ENCODE peak calls at places on chromosome 20, in five cellular contexts. V is activated CD4-positive, CD25-positive, alpha-beta regulatory T cell; E is foreskin fibroblast; T is fibroblast of pulmonary artery; I is NCI-H1436 treated with DMSO at 0.1 percent for 48 hours. P is an unnamed sample.

GRCh38 chr20:37348643-37349516 is 2.9 kb downstream of the SRC start:
- DNase-seq in V (no peak), E (no peak), T (no peak), I (no peak), P (no peak)

GRCh38 chr20:33857722-33858563 is 46.8 kb downstream of the CHMP4B start:
- DNase-seq in V (no peak), E (no peak), T (no peak), I (no peak), P (no peak)

GRCh38 chr20:5848711-5849505 is 98.7 kb downstream of the SHLD1 start:
- DNase-seq in V (no peak), E (peak), T (peak), I (no peak), P (peak)

GRCh38 chr20:61640171-61640570 is 388.1 kb downstream of the CDH4 start:
- DNase-seq in V (no peak), E (peak), T (no peak), I (no peak), P (peak)

GRCh38 chr20:8132632-8133587 is 844 bp downstream of the PLCB1 start:
- DNase-seq in V (no peak), E (peak), T (peak), I (no peak), P (peak)

GRCh38 chr20:61529354-61529753 is 277.3 kb downstream of the CDH4 start:
- DNase-seq in V (no peak), E (no peak), T (no peak), I (no peak), P (no peak)

GRCh38 chr20:40948352-40949267 is 80.0 kb upstream of the TOP1 start:
- DNase-seq in V (no peak), E (peak), T (peak), I (no peak), P (peak)

GRCh38 chr20:34927736-34928135 is 27.9 kb downstream of the GSS start:
- DNase-seq in V (no peak), E (peak), T (no peak), I (no peak), P (no peak)

GRCh38 chr20:5918856-5919633 is 31.3 kb downstream of the TRMT6 start:
- DNase-seq in V (no peak), E (peak), T (peak), I (no peak), P (peak)

GRCh38 chr20:34621383-34622367 is 55.2 kb downstream of the PIGU start:
- DNase-seq in V (no peak), E (peak), T (peak), I (no peak), P (peak)

GRCh38 chr20:46985241-46985640 is 90.6 kb downstream of the EYA2 start:
- DNase-seq in V (no peak), E (no peak), T (no peak), I (no peak), P (no peak)

GRCh38 chr20:17568972-17569471 is 853 bp upstream of the DSTN start:
- DNase-seq in V (no peak), E (peak), T (peak), I (no peak), P (peak)

GRCh38 chr20:23022849-23023248 is 12.3 kb upstream of the SSTR4 start:
- DNase-seq in V (no peak), E (no peak), T (peak), I (no peak), P (peak)

GRCh38 chr20:49237531-49237930 is 18.3 kb downstream of the DDX27 start:
- DNase-seq in V (no peak), E (no peak), T (no peak), I (no peak), P (no peak)

GRCh38 chr20:44134897-44135810 is 51.8 kb downstream of the JPH2 start:
- DNase-seq in V (no peak), E (no peak), T (no peak), I (no peak), P (no peak)

GRCh38 chr20:32458837-32459220 is 100.7 kb downstream of the ASXL1 start:
- DNase-seq in V (no peak), E (no peak), T (no peak), I (no peak), P (no peak)

GRCh38 chr20:41871063-41871462 is 252.9 kb upstream of the CHD6 start:
- DNase-seq in V (no peak), E (no peak), T (no peak), I (no peak), P (no peak)

GRCh38 chr20:23625236-23625964 is 12.4 kb downstream of the CST3 start:
- DNase-seq in V (no peak), E (no peak), T (peak), I (no peak), P (no peak)

GRCh38 chr20:58177799-58178198 is 50.7 kb downstream of the ANKRD60 start:
- DNase-seq in V (no peak), E (no peak), T (no peak), I (no peak), P (no peak)

GRCh38 chr20:63096681-63097335 is 90.0 kb upstream of the BHLHE23 start:
- DNase-seq in V (no peak), E (no peak), T (no peak), I (no peak), P (no peak)

GRCh38 chr20:49104365-49104648 is 58.2 kb downstream of the CSE1L start:
- DNase-seq in V (no peak), E (no peak), T (no peak), I (no peak), P (no peak)

GRCh38 chr20:63332488-63333240 is 28.5 kb downstream of the CHRNA4 start:
- DNase-seq in V (no peak), E (no peak), T (no peak), I (no peak), P (no peak)

GRCh38 chr20:36499723-36500501 is 41.4 kb upstream of the MYL9 start:
- DNase-seq in V (no peak), E (no peak), T (no peak), I (no peak), P (no peak)

GRCh38 chr20:49343246-49343645 is 65.4 kb upstream of the ZNFX1 start:
- DNase-seq in V (no peak), E (peak), T (no peak), I (no peak), P (no peak)

GRCh38 chr20:977021-977420 is 25.1 kb downstream of the RSPO4 start:
- DNase-seq in V (no peak), E (no peak), T (no peak), I (no peak), P (no peak)

GRCh38 chr20:4038047-4038459 is 22.7 kb upstream of the RNF24 start:
- DNase-seq in V (peak), E (peak), T (peak), I (no peak), P (peak)

GRCh38 chr20:63475209-63475608 is 2.8 kb upstream of the KCNQ2 start:
- DNase-seq in V (no peak), E (peak), T (peak), I (no peak), P (peak)